ENCODE peak calls at places on chromosomes 7 and 10, in ten cellular contexts. One of them, this sample, is unnamed.

GRCh38 chr10:82811621-82812020 is 936.6 kb downstream of the NRG3 start:
- DNase-seq in neural crest cell: peak
- DNase-seq in fibroblast of villous mesenchyme: no peak
- DNase-seq in IMR-90: no peak
- DNase-seq in heart right ventricle: no peak
- DNase-seq in Caco-2: peak
- DNase-seq in endothelial cell: peak
- DNase-seq in neural progenitor cell: peak
- DNase-seq in fibroblast of mammary gland: peak
- DNase-seq in GM23338: peak
- DNase-seq in this sample: peak

GRCh38 chr7:81851413-81851812 is 81.6 kb upstream of the HGF start:
- DNase-seq in neural crest cell: no peak
- DNase-seq in fibroblast of villous mesenchyme: no peak
- DNase-seq in IMR-90: no peak
- DNase-seq in heart right ventricle: no peak
- DNase-seq in Caco-2: no peak
- DNase-seq in endothelial cell: no peak
- DNase-seq in neural progenitor cell: no peak
- DNase-seq in fibroblast of mammary gland: no peak
- DNase-seq in GM23338: no peak
- DNase-seq in this sample: no peak

GRCh38 chr7:153523320-153524015 is 528.7 kb upstream of the DPP6 start:
- DNase-seq in neural crest cell: no peak
- DNase-seq in fibroblast of villous mesenchyme: no peak
- DNase-seq in IMR-90: no peak
- DNase-seq in heart right ventricle: peak
- DNase-seq in Caco-2: no peak
- DNase-seq in endothelial cell: no peak
- DNase-seq in neural progenitor cell: no peak
- DNase-seq in fibroblast of mammary gland: no peak
- DNase-seq in GM23338: no peak
- DNase-seq in this sample: no peak

GRCh38 chr7:41809487-41810257 is 106.8 kb upstream of the INHBA start:
- DNase-seq in neural crest cell: no peak
- DNase-seq in fibroblast of villous mesenchyme: peak
- DNase-seq in IMR-90: peak
- DNase-seq in heart right ventricle: no peak
- DNase-seq in Caco-2: no peak
- DNase-seq in endothelial cell: no peak
- DNase-seq in neural progenitor cell: no peak
- DNase-seq in fibroblast of mammary gland: peak
- DNase-seq in GM23338: no peak
- DNase-seq in this sample: no peak

GRCh38 chr7:133434246-133434865 is 181.5 kb downstream of the EXOC4 start:
- DNase-seq in neural crest cell: no peak
- DNase-seq in fibroblast of villous mesenchyme: peak
- DNase-seq in IMR-90: peak
- DNase-seq in heart right ventricle: no peak
- DNase-seq in Caco-2: peak
- DNase-seq in endothelial cell: no peak
- DNase-seq in neural progenitor cell: peak
- DNase-seq in fibroblast of mammary gland: peak
- DNase-seq in GM23338: peak
- DNase-seq in this sample: no peak

GRCh38 chr7:17292858-17293257 is 5.6 kb upstream of the AHR start:
- DNase-seq in neural crest cell: no peak
- DNase-seq in fibroblast of villous mesenchyme: no peak
- DNase-seq in IMR-90: no peak
- DNase-seq in heart right ventricle: no peak
- DNase-seq in Caco-2: no peak
- DNase-seq in endothelial cell: no peak
- DNase-seq in neural progenitor cell: no peak
- DNase-seq in fibroblast of mammary gland: no peak
- DNase-seq in GM23338: no peak
- DNase-seq in this sample: no peak

GRCh38 chr10:29811751-29812427 is 177.1 kb upstream of the SVIL start:
- DNase-seq in neural crest cell: no peak
- DNase-seq in fibroblast of villous mesenchyme: peak
- DNase-seq in IMR-90: peak
- DNase-seq in heart right ventricle: no peak
- DNase-seq in Caco-2: peak
- DNase-seq in endothelial cell: no peak
- DNase-seq in neural progenitor cell: no peak
- DNase-seq in fibroblast of mammary gland: peak
- DNase-seq in GM23338: no peak
- DNase-seq in this sample: peak

GRCh38 chr10:13555884-13556529 is 27.2 kb upstream of the BEND7 start:
- DNase-seq in neural crest cell: no peak
- DNase-seq in fibroblast of villous mesenchyme: no peak
- DNase-seq in IMR-90: no peak
- DNase-seq in heart right ventricle: no peak
- DNase-seq in Caco-2: no peak
- DNase-seq in endothelial cell: no peak
- DNase-seq in neural progenitor cell: peak
- DNase-seq in fibroblast of mammary gland: no peak
- DNase-seq in GM23338: peak
- DNase-seq in this sample: no peak

GRCh38 chr10:130065251-130065650 is 45.4 kb downstream of the C10orf143 start:
- DNase-seq in neural crest cell: no peak
- DNase-seq in fibroblast of villous mesenchyme: no peak
- DNase-seq in IMR-90: no peak
- DNase-seq in heart right ventricle: no peak
- DNase-seq in Caco-2: no peak
- DNase-seq in endothelial cell: no peak
- DNase-seq in neural progenitor cell: no peak
- DNase-seq in fibroblast of mammary gland: no peak
- DNase-seq in GM23338: no peak
- DNase-seq in this sample: no peak

GRCh38 chr10:124090630-124091209 is 2.7 kb downstream of the CHST15 start:
- DNase-seq in neural crest cell: no peak
- DNase-seq in fibroblast of villous mesenchyme: no peak
- DNase-seq in IMR-90: no peak
- DNase-seq in heart right ventricle: no peak
- DNase-seq in Caco-2: no peak
- DNase-seq in endothelial cell: no peak
- DNase-seq in neural progenitor cell: no peak
- DNase-seq in fibroblast of mammary gland: no peak
- DNase-seq in GM23338: no peak
- DNase-seq in this sample: peak

GRCh38 chr7:110317699-110318265 is 773.1 kb upstream of the LRRN3 start:
- DNase-seq in neural crest cell: no peak
- DNase-seq in fibroblast of villous mesenchyme: peak
- DNase-seq in IMR-90: peak
- DNase-seq in heart right ventricle: no peak
- DNase-seq in Caco-2: no peak
- DNase-seq in endothelial cell: no peak
- DNase-seq in neural progenitor cell: peak
- DNase-seq in fibroblast of mammary gland: no peak
- DNase-seq in GM23338: peak
- DNase-seq in this sample: no peak

GRCh38 chr7:141704112-141704511 is 2.1 kb upstream of the DENND11 start:
- DNase-seq in neural crest cell: no peak
- DNase-seq in fibroblast of villous mesenchyme: no peak
- DNase-seq in IMR-90: no peak
- DNase-seq in heart right ventricle: no peak
- DNase-seq in Caco-2: no peak
- DNase-seq in endothelial cell: no peak
- DNase-seq in neural progenitor cell: no peak
- DNase-seq in fibroblast of mammary gland: no peak
- DNase-seq in GM23338: no peak
- DNase-seq in this sample: no peak

GRCh38 chr10:97589479-97589878 is at the start of gene C10orf62:
- DNase-seq in neural crest cell: no peak
- DNase-seq in fibroblast of villous mesenchyme: no peak
- DNase-seq in IMR-90: no peak
- DNase-seq in heart right ventricle: no peak
- DNase-seq in Caco-2: no peak
- DNase-seq in endothelial cell: no peak
- DNase-seq in neural progenitor cell: no peak
- DNase-seq in fibroblast of mammary gland: no peak
- DNase-seq in GM23338: no peak
- DNase-seq in this sample: no peak

GRCh38 chr10:68832596-68832995 is 5.3 kb downstream of the STOX1 start:
- DNase-seq in neural crest cell: no peak
- DNase-seq in fibroblast of villous mesenchyme: no peak
- DNase-seq in IMR-90: no peak
- DNase-seq in heart right ventricle: no peak
- DNase-seq in Caco-2: no peak
- DNase-seq in endothelial cell: no peak
- DNase-seq in neural progenitor cell: no peak
- DNase-seq in fibroblast of mammary gland: no peak
- DNase-seq in GM23338: no peak
- DNase-seq in this sample: no peak

GRCh38 chr7:99459087-99459486 is 6.9 kb downstream of the ATP5MF start:
- DNase-seq in neural crest cell: no peak
- DNase-seq in fibroblast of villous mesenchyme: no peak
- DNase-seq in IMR-90: no peak
- DNase-seq in heart right ventricle: no peak
- DNase-seq in Caco-2: peak
- DNase-seq in endothelial cell: peak
- DNase-seq in neural progenitor cell: peak
- DNase-seq in fibroblast of mammary gland: peak
- DNase-seq in GM23338: peak
- DNase-seq in this sample: no peak
- TF ChIP-seq CTCF in neural crest cell: peak
- TF ChIP-seq CTCF in fibroblast of villous mesenchyme: peak
- TF ChIP-seq CTCF in IMR-90: peak
- TF ChIP-seq CTCF in heart right ventricle: no peak
- TF ChIP-seq CTCF in Caco-2: peak
- TF ChIP-seq CTCF in endothelial cell: peak
- TF ChIP-seq CTCF in neural progenitor cell: peak
- TF ChIP-seq CTCF in fibroblast of mammary gland: peak
- TF ChIP-seq CTCF in GM23338: peak
- TF ChIP-seq CTCF in this sample: no peak

DNA sequence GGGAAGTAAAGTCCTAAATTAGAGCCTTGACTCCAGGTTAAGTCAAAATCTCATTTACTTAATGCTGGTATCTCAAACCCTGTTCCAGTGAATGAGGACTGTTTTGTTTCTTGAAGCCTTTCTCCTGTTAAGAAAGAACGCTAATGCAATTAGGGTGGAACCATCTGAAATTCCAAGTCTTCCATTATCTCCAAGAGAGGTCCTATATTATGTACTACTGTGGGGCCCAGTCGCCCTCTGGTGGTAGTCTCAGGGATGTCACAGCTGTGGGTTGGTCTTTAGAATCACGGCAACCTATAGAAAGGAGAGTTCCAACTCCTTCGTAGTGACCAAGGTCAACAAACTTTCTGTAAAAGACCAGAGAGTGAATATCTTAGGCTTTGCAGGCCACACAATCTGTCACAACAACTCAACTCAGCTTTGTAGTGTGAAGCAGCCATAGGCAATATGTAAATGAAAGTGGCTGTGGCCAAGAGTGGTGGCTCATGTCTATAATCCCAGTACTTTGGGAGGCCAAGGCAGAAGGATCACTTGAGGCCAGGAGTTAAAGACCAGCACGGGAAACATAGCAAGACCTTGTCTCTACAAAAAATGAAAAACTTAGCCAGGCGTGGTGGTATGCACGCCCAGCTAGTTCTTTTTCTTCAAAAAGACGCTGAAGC is 9.3 kb downstream of the RPP38 start:
- DNase-seq in neural crest cell: peak
- DNase-seq in fibroblast of villous mesenchyme: peak
- DNase-seq in IMR-90: peak
- DNase-seq in heart right ventricle: peak
- DNase-seq in Caco-2: peak
- DNase-seq in endothelial cell: peak
- DNase-seq in neural progenitor cell: peak
- DNase-seq in fibroblast of mammary gland: peak
- DNase-seq in GM23338: peak
- DNase-seq in this sample: peak
- TF ChIP-seq CTCF in neural crest cell: peak
- TF ChIP-seq CTCF in fibroblast of villous mesenchyme: peak
- TF ChIP-seq CTCF in IMR-90: peak
- TF ChIP-seq CTCF in heart right ventricle: peak
- TF ChIP-seq CTCF in Caco-2: peak
- TF ChIP-seq CTCF in endothelial cell: peak
- TF ChIP-seq CTCF in neural progenitor cell: peak
- TF ChIP-seq CTCF in fibroblast of mammary gland: peak
- TF ChIP-seq CTCF in GM23338: peak
- TF ChIP-seq CTCF in this sample: peak

DNA sequence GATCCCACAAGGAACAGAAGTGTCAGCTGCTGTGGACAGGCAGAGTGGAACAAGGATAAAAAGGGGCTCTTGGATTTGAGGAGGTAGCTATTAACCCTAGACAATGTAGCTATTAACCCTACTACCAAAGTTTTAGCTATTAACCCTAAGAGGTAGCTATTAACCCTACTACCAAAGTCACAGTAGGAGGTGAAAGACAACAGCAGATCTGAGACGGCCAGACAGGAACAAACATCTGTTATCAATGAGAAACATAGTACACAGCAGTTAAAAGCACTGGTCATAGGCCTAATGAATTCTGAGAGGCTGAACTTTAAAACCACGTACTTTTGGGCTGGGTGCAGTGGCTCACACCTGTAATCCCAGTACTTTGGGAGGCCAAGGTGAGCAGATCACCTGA is 11.9 kb downstream of the ERCC6 start:
- DNase-seq in neural crest cell: no peak
- DNase-seq in fibroblast of villous mesenchyme: no peak
- DNase-seq in IMR-90: no peak
- DNase-seq in heart right ventricle: no peak
- DNase-seq in Caco-2: no peak
- DNase-seq in endothelial cell: no peak
- DNase-seq in neural progenitor cell: no peak
- DNase-seq in fibroblast of mammary gland: no peak
- DNase-seq in GM23338: no peak
- DNase-seq in this sample: no peak
- TF ChIP-seq CTCF in neural crest cell: no peak
- TF ChIP-seq CTCF in fibroblast of villous mesenchyme: no peak
- TF ChIP-seq CTCF in IMR-90: no peak
- TF ChIP-seq CTCF in heart right ventricle: no peak
- TF ChIP-seq CTCF in Caco-2: no peak
- TF ChIP-seq CTCF in endothelial cell: no peak
- TF ChIP-seq CTCF in neural progenitor cell: no peak
- TF ChIP-seq CTCF in fibroblast of mammary gland: no peak
- TF ChIP-seq CTCF in GM23338: no peak
- TF ChIP-seq CTCF in this sample: no peak

DNA sequence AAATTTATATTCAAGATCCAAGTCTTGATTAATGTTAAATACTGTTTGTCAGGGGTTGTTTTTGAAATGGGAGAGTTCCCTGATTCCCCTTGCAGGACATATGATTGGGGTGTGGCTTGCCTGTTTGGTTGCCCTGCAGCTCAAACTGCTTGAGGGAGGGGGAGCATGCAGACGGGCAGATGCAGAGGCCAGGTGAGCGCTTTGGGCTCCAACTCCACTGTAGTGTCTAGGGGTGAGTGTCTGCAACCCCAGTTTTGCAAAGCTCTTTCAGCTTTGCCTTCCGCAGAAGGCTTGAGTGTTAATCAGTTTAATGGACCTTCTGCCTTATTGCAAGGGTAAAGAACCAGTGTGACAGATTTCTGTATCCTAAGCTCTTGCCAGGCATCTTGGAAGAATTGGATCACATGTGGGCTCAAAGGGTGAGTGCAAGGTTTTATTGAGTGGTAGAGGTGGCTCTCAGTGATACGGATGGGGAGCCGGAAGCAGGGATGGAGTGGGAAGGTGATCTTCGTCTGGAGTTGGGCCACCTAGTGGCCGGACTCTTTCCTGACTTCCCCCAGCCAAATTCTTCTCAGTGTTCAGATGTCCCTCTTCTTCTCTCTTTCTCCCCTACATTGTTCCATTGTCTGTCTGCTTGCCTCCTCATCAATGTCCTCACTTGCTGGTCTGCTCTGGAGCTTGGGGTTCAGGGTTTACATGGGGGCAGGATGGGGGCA is 479.7 kb downstream of the ATRNL1 start:
- DNase-seq in neural crest cell: no peak
- DNase-seq in fibroblast of villous mesenchyme: no peak
- DNase-seq in IMR-90: no peak
- DNase-seq in heart right ventricle: no peak
- DNase-seq in Caco-2: peak
- DNase-seq in endothelial cell: peak
- DNase-seq in neural progenitor cell: peak
- DNase-seq in fibroblast of mammary gland: no peak
- DNase-seq in GM23338: peak
- DNase-seq in this sample: peak
- TF ChIP-seq CTCF in neural crest cell: peak
- TF ChIP-seq CTCF in fibroblast of villous mesenchyme: peak
- TF ChIP-seq CTCF in IMR-90: no peak
- TF ChIP-seq CTCF in heart right ventricle: no peak
- TF ChIP-seq CTCF in Caco-2: peak
- TF ChIP-seq CTCF in endothelial cell: peak
- TF ChIP-seq CTCF in neural progenitor cell: peak
- TF ChIP-seq CTCF in fibroblast of mammary gland: peak
- TF ChIP-seq CTCF in GM23338: peak
- TF ChIP-seq CTCF in this sample: no peak